ENCODE peak calls at places on chromosomes 16 and 17, in five cellular contexts. G is Caki2; I is stimulated activated CD8-positive, alpha-beta memory T cell treated with anti-CD3 and anti-CD28 coated beads, Interleukin-15, amount 100 ng/mL, for 24 hours; D is naive B cell; T is SK-MEL-5. R is an unnamed sample.

GRCh38 chr17:4007346-4008081 is 43.3 kb upstream of the ATP2A3 start:
- DNase-seq in G (no peak), I (no peak), D (no peak), T (no peak), R (no peak)

GRCh38 chr17:35529868-35530267 is 7.6 kb downstream of the SLFN12L start:
- DNase-seq in G (no peak), I (no peak), D (no peak), T (no peak), R (no peak)

GRCh38 chr17:44307387-44308186 is 814 bp upstream of the RUNDC3A start:
- DNase-seq in G (peak; percentile 52), I (no peak), D (no peak), T (peak; percentile 64), R (no peak)

GRCh38 chr17:64780096-64781012 is 118.2 kb upstream of the SMURF2 start:
- DNase-seq in G (no peak), I (no peak), D (peak; percentile 59), T (no peak), R (peak; percentile 80)

GRCh38 chr17:57834146-57834741 is 15.6 kb downstream of the MRPS23 start:
- DNase-seq in G (peak; percentile 84), I (no peak), D (no peak), T (no peak), R (no peak)

GRCh38 chr17:82350182-82351030 is 8.6 kb upstream of the TEX19 start:
- DNase-seq in G (no peak), I (no peak), D (peak; percentile 13), T (peak; percentile 52), R (no peak)

GRCh38 chr17:31595076-31595475 is 203.6 kb downstream of the RAB11FIP4 start:
- DNase-seq in G (no peak), I (no peak), D (no peak), T (no peak), R (no peak)

GRCh38 chr17:2416010-2416734 is 15.3 kb upstream of the MNT start:
- DNase-seq in G (peak; percentile 76), I (peak; percentile 73), D (peak; percentile 82), T (peak; percentile 88), R (peak; percentile 82)

GRCh38 chr17:74749262-74750038 is 1.0 kb downstream of the NHERF1 start:
- DNase-seq in G (no peak), I (no peak), D (no peak), T (no peak), R (no peak)

GRCh38 chr17:27669136-27669535 is 38.1 kb downstream of the LGALS9 start:
- DNase-seq in G (no peak), I (no peak), D (no peak), T (no peak), R (no peak)

GRCh38 chr16:88353232-88353631 is 29.5 kb upstream of the ZNF469 start:
- DNase-seq in G (no peak), I (no peak), D (no peak), T (no peak), R (no peak)

GRCh38 chr16:68700120-68700519 is 37.0 kb upstream of the CDH1 start:
- DNase-seq in G (no peak), I (no peak), D (no peak), T (no peak), R (no peak)

GRCh38 chr16:54847207-54847606 is 83.5 kb upstream of the IRX5 start:
- DNase-seq in G (peak; percentile 74), I (no peak), D (no peak), T (no peak), R (no peak)